ENCODE peak calls at places on chromosome 21, in four cellular contexts. A is activated CD8-positive, alpha-beta memory T cell treated with anti-CD3 and anti-CD28 coated beads, Interleukin-2, amount 10 ng/mL, durations not matched to agents 7 days and 5 days; E is AG08396; I is activated CD4-positive, alpha-beta T cell treated with anti-CD3 and anti-CD28 coated beads for 4 hours. R is an unnamed sample.

GRCh38 chr21:17548262-17548661 is 35.4 kb downstream of the CXADR start:
- DNase-seq in E (no peak), I (no peak), A (no peak), R (no peak)

GRCh38 chr21:26441081-26441610 is 131.9 kb downstream of the CYYR1 start:
- DNase-seq in E (no peak), A (no peak), I (no peak), R (no peak)

GRCh38 chr21:27258756-27259429 is 292.0 kb upstream of the ADAMTS5 start:
- DNase-seq in A (no peak), E (no peak), I (no peak), R (no peak)

GRCh38 chr21:42117229-42118048 is 46.3 kb downstream of the UMODL1 start:
- DNase-seq in E (peak; percentile 86), A (peak; percentile 82), I (peak; percentile 79), R (peak; percentile 77)

GRCh38 chr21:16407403-16408279 is 677.9 kb downstream of the USP25 start:
- DNase-seq in A (no peak), I (no peak), E (no peak), R (no peak)

GRCh38 chr21:34889287-34889536 is 159.9 kb downstream of the RUNX1 start:
- DNase-seq in A (peak; percentile 66), E (peak; percentile 67), I (peak; percentile 56), R (peak; percentile 76)

GRCh38 chr21:45332981-45333582 is 45.4 kb upstream of the POFUT2 start:
- DNase-seq in A (no peak), E (no peak), I (no peak), R (peak; percentile 39)

GRCh38 chr21:8991968-8992621 is 1529.3 kb upstream of the TPTE start:
- DNase-seq in A (no peak), I (no peak), E (no peak), R (no peak)

GRCh38 chr21:16422702-16423101 is 692.9 kb downstream of the USP25 start:
- DNase-seq in E (no peak), I (no peak), A (no peak), R (no peak)

GRCh38 chr21:42536601-42537000 is 22.9 kb downstream of the SLC37A1 start:
- DNase-seq in I (no peak), E (no peak), A (no peak), R (no peak)

GRCh38 chr21:34336245-34336644 is 27.6 kb upstream of the KCNE2 start:
- DNase-seq in A (peak; percentile 14), E (no peak), I (no peak), R (no peak)

GRCh38 chr21:44368711-44369446 is 15.5 kb downstream of the TRPM2 start:
- DNase-seq in I (no peak), E (no peak), A (peak; percentile 35), R (no peak)

GRCh38 chr21:44822484-44823178 is 4.8 kb upstream of the SUMO3 start:
- DNase-seq in E (no peak), I (no peak), A (no peak), R (no peak)

R was measured in psoas muscle.